ENCODE peak calls at places on chromosomes 16 and 17, in seven cellular contexts. B is tibial nerve, O is stomach, D is prostate gland, R is A549, K is breast epithelium, E is heart left ventricle. C is an unnamed sample.

GRCh38 chr16:67459066-67459857 is 21.7 kb downstream of the ATP6V0D1 start:
- DNase-seq in E (peak), D (peak), B (no peak), R (no peak), K (peak), O (peak), C (peak)

GRCh38 chr17:3966720-3967363 is 2.6 kb upstream of the ATP2A3 start:
- DNase-seq in D (no peak), B (no peak), E (no peak), O (peak), R (no peak), K (no peak), C (no peak)

GRCh38 chr17:43840814-43841213 is 6.2 kb upstream of the CD300LG start:
- DNase-seq in D (no peak), B (no peak), R (peak), E (no peak), O (no peak), K (no peak), C (peak)

GRCh38 chr16:23597003-23597756 is 1.1 kb upstream of the NDUFAB1 start:
- DNase-seq in R (peak), E (no peak), O (no peak), B (no peak), D (no peak), K (no peak), C (peak)

GRCh38 chr17:76597156-76598003 is 11.7 kb upstream of the ST6GALNAC2 start:
- DNase-seq in D (peak), K (peak), O (no peak), B (no peak), R (no peak), E (no peak), C (peak)

GRCh38 chr16:15788846-15789239 is 68.0 kb downstream of the MYH11 start:
- DNase-seq in K (no peak), O (no peak), B (no peak), E (no peak), R (no peak), D (no peak), C (no peak)

GRCh38 chr16:20401475-20402016 is 3.0 kb downstream of the PDILT start:
- DNase-seq in O (peak), E (no peak), K (no peak), B (no peak), R (no peak), D (no peak), C (no peak)

GRCh38 chr17:15348030-15348429 is 6.6 kb upstream of the TEKT3 start:
- DNase-seq in B (no peak), E (no peak), R (no peak), O (no peak), K (no peak), D (no peak), C (no peak)

GRCh38 chr17:19365833-19366636 is 3.5 kb upstream of the B9D1 start:
- DNase-seq in B (no peak), D (no peak), R (no peak), E (no peak), K (no peak), O (no peak), C (no peak)

GRCh38 chr16:51822471-51822870 is 671.4 kb upstream of the SALL1 start:
- DNase-seq in K (no peak), D (no peak), R (no peak), O (no peak), B (no peak), E (no peak), C (no peak)

GRCh38 chr17:75476274-75476673 is 19.8 kb downstream of the TMEM94 start:
- DNase-seq in R (no peak), B (no peak), K (no peak), D (no peak), E (peak), O (no peak), C (peak)

GRCh38 chr16:15597822-15598647 is 44.9 kb downstream of the MARF1 start:
- DNase-seq in D (no peak), K (no peak), E (no peak), O (no peak), B (no peak), R (no peak), C (no peak)

GRCh38 chr17:35245196-35245486 is 2.3 kb downstream of the SLFN5 start:
- DNase-seq in E (no peak), O (no peak), D (no peak), R (peak), K (no peak), B (no peak), C (no peak)

GRCh38 chr16:52446076-52446475 is 100.9 kb downstream of the TOX3 start:
- DNase-seq in B (no peak), R (no peak), K (no peak), E (no peak), O (no peak), D (no peak), C (no peak)

GRCh38 chr17:2213291-2213960 is 90.2 kb downstream of the SMG6 start:
- DNase-seq in R (no peak), D (no peak), B (no peak), O (no peak), K (no peak), E (peak), C (peak)

GRCh38 chr17:55731586-55732250 is 9.1 kb upstream of the TMEM100 start:
- DNase-seq in D (no peak), B (peak), O (no peak), K (peak), R (no peak), E (peak), C (peak)

GRCh38 chr16:77359065-77359502 is 75.8 kb downstream of the ADAMTS18 start:
- DNase-seq in O (no peak), D (peak), B (no peak), E (no peak), K (no peak), R (peak), C (no peak)

GRCh38 chr17:78411241-78411855 is 32.9 kb downstream of the PGS1 start:
- DNase-seq in K (no peak), B (no peak), D (no peak), R (no peak), O (no peak), E (peak), C (no peak)

GRCh38 chr17:67559381-67559966 is 158.3 kb upstream of the NOL11 start:
- DNase-seq in K (no peak), R (no peak), D (no peak), O (no peak), E (no peak), B (no peak), C (no peak)

DNA sequence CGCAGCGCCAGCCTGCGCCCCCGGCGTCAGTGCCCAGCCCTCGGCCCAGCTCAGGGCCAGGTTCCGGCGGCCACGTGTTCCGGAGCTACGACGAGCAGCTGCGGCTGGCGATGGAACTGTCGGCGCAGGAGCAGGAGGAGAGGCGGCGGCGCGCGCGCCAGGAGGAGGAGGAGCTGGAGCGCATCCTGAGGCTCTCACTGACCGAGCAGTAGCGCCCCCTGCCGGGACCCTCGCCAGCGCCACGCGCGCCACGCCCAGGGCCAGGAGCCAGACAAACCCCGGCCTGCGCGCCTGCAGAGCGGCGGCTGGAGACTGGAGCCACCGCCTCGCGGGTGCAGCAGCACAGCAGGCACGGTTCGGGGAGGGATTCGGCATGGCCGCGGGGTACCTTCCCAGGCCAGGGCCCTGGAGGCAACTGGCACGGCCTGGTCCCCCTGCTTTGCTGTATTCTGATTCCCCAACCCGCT is 9.3 kb downstream of the CORO6 start:
- DNase-seq in D (peak), B (peak), K (peak), R (no peak), E (peak), O (peak), C (peak)
- TF ChIP-seq CTCF in D (peak), B (peak), K (peak), R (peak), E (peak), O (peak), C (peak)

GRCh38 chr17:40996829-40997228 is 2.9 kb upstream of the KRTAP3-3 start:
- DNase-seq in D (no peak), O (no peak), R (no peak), B (no peak), K (no peak), E (no peak), C (no peak)

GRCh38 chr17:40993084-40993483 is 880 bp downstream of the KRTAP3-3 start:
- DNase-seq in O (no peak), D (no peak), B (no peak), K (no peak), E (no peak), R (no peak), C (no peak)

GRCh38 chr17:40995121-40995520 is 1.2 kb upstream of the KRTAP3-3 start:
- DNase-seq in R (no peak), B (no peak), O (no peak), K (no peak), E (no peak), D (no peak), C (no peak)

GRCh38 chr17:40992666-40993065 is 1.3 kb downstream of the KRTAP3-3 start:
- DNase-seq in E (no peak), O (no peak), B (no peak), D (no peak), K (no peak), R (no peak), C (no peak)

DNA sequence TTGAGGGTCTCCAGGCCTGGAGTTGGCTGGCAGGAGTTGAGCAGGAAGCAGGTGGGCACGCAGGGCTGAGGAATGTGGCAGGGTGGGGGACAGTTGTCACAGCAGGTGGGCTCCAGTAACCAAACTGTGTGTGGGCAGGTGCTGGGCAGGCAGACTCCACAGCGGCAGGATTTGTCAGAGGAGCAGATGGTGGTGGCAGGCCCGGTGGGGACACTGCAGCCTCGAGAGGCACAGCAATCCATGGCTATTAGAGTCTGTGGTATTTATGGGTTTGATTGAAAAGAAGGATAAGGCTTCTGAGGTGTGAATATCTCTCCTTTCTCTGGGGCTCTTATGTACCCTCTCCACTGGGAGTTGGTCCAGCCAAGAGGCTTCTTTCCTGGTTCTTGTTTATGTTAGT is at the start of gene KRTAP3-3:
- DNase-seq in K (no peak), D (no peak), B (no peak), O (no peak), R (no peak), E (no peak), C (no peak)
- TF ChIP-seq POLR2A in K (no peak), D (no peak), B (no peak), O (no peak), R (no peak), E (no peak), C (no peak)

GRCh38 chr17:31738488-31738887 is 120.6 kb downstream of the COPRS start:
- DNase-seq in O (no peak), E (peak), D (no peak), K (no peak), R (no peak), B (no peak), C (no peak)

GRCh38 chr17:31731119-31731518 is 127.9 kb downstream of the COPRS start:
- DNase-seq in R (no peak), K (no peak), E (no peak), D (no peak), O (no peak), B (no peak), C (no peak)

GRCh38 chr17:31738067-31738466 is 121.0 kb downstream of the COPRS start:
- DNase-seq in B (no peak), K (no peak), R (no peak), E (no peak), O (no peak), D (peak), C (no peak)

GRCh38 chr17:31736855-31737625 is 122.0 kb downstream of the COPRS start:
- DNase-seq in E (peak), B (no peak), O (no peak), K (no peak), R (no peak), D (no peak), C (no peak)

GRCh38 chr17:31733326-31733725 is 125.7 kb downstream of the COPRS start:
- DNase-seq in O (no peak), D (no peak), K (no peak), R (no peak), E (no peak), B (no peak), C (no peak)
- TF ChIP-seq CTCF in O (no peak), D (no peak), K (no peak), R (no peak), E (no peak), B (no peak), C (no peak)

DNA sequence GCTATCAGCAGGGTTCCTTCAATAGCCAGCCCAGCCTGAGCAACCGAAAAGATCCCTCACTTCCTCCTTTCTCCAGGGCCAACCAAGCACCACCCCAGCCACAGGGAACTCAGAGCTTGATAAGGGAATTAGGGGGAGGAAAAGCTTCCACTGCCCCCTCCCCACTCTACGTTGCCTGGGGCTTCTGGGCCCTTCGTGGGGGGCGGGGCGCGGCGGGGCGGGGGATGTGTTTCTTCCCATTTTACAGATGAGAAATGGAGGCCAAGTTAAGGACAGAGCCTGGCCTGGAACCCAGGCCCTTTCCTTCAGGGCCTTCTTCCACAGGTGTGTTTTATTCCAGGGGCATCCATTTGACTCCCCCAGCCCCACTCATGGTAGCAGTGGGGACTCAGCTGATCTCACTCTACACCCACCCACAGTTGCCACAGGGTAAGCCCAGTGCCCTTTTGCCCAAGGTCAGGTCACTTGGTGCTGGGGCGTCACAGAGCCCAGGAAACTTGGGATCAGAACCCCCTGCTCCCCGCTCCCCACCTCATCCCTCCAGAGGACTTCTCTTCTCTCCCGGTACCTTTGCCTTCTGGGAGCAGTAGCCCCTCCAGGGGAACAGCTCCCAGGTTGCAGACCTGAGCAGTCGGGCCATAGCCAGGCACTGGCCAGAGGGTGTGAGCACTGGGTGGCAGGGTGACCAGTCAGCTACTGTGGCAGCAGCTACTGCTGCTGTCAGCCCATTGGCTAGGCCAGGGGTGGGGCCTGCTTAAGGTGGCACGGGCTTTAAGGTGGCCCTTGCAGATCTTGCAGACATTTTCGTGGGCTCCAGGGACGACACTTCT is at the start of gene LDHD:
- DNase-seq in O (peak), R (peak), B (peak), E (peak), K (peak), D (peak), C (peak)
- TF ChIP-seq POLR2A in O (no peak), R (no peak), B (peak), E (peak), K (no peak), D (peak), C (no peak)

GRCh38 chr17:7856081-7856791 is 1.1 kb downstream of the NAA38 start:
- DNase-seq in K (peak), O (no peak), D (peak), R (no peak), B (peak), E (peak), C (peak)

GRCh38 chr17:7855643-7856080 is 796 bp downstream of the TMEM88 start:
- DNase-seq in R (no peak), O (no peak), D (no peak), B (peak), E (peak), K (no peak), C (no peak)

GRCh38 chr17:7857724-7858486 is at the start of gene CYB5D1:
- DNase-seq in R (peak), E (peak), O (peak), K (peak), B (peak), D (peak), C (peak)

GRCh38 chr17:7858487-7858832 is 657 bp downstream of the CYB5D1 start:
- DNase-seq in K (peak), D (no peak), E (peak), R (peak), B (no peak), O (no peak), C (peak)

GRCh38 chr17:7856840-7857723 is at the start of gene NAA38:
- DNase-seq in R (peak), E (peak), K (peak), O (peak), B (peak), D (peak), C (peak)
- TF ChIP-seq CTCF in R (peak), E (peak), K (peak), O (no peak), B (peak), D (peak), C (peak)

GRCh38 chr17:50754521-50754920 is 12.8 kb downstream of the ANKRD40CL start:
- DNase-seq in E (no peak), R (no peak), D (no peak), O (no peak), K (no peak), B (no peak), C (no peak)
- TF ChIP-seq POLR2A in E (no peak), R (no peak), D (no peak), O (no peak), K (no peak), B (no peak), C (no peak)

GRCh38 chr16:73527191-73527590 is 479.3 kb upstream of the ZFHX3 start:
- DNase-seq in K (no peak), O (no peak), D (no peak), E (no peak), R (no peak), B (no peak), C (no peak)
- TF ChIP-seq CTCF in K (no peak), O (no peak), D (no peak), E (no peak), R (no peak), B (no peak), C (no peak)

C was measured in testis.